ENCODE peak calls at places on chromosomes 5 and 9, in four cellular contexts. One of them, this sample, is unnamed.

GRCh38 chr5:116273458-116274242 is 188.8 kb downstream of the COMMD10 start:
- DNase-seq in activated CD4-positive, CD25-positive, alpha-beta regulatory T cell treated with anti-CD3 and anti-CD28 coated beads, Interleukin-2, amount 50 U/mL, for 72 hours: no peak
- DNase-seq in pancreas: no peak
- DNase-seq in kidney glomerular epithelial cell: peak
- DNase-seq in this sample: no peak

GRCh38 chr5:31768784-31769183 is 129.9 kb downstream of the PDZD2 start:
- DNase-seq in activated CD4-positive, CD25-positive, alpha-beta regulatory T cell treated with anti-CD3 and anti-CD28 coated beads, Interleukin-2, amount 50 U/mL, for 72 hours: no peak
- DNase-seq in pancreas: no peak
- DNase-seq in kidney glomerular epithelial cell: no peak
- DNase-seq in this sample: no peak

GRCh38 chr5:123997354-123998215 is 485.6 kb downstream of the CSNK1G3 start:
- DNase-seq in activated CD4-positive, CD25-positive, alpha-beta regulatory T cell treated with anti-CD3 and anti-CD28 coated beads, Interleukin-2, amount 50 U/mL, for 72 hours: no peak
- DNase-seq in pancreas: no peak
- DNase-seq in kidney glomerular epithelial cell: no peak
- DNase-seq in this sample: no peak

GRCh38 chr5:127950707-127951356 is 132.7 kb upstream of the SLC12A2 start:
- DNase-seq in activated CD4-positive, CD25-positive, alpha-beta regulatory T cell treated with anti-CD3 and anti-CD28 coated beads, Interleukin-2, amount 50 U/mL, for 72 hours: no peak
- DNase-seq in pancreas: no peak
- DNase-seq in kidney glomerular epithelial cell: no peak
- DNase-seq in this sample: no peak

GRCh38 chr5:1800470-1801060 is 642 bp upstream of the NDUFS6 start:
- DNase-seq in activated CD4-positive, CD25-positive, alpha-beta regulatory T cell treated with anti-CD3 and anti-CD28 coated beads, Interleukin-2, amount 50 U/mL, for 72 hours: no peak
- DNase-seq in pancreas: no peak
- DNase-seq in kidney glomerular epithelial cell: no peak
- DNase-seq in this sample: peak

GRCh38 chr9:4746278-4746677 is 5.3 kb upstream of the AK3 start:
- DNase-seq in activated CD4-positive, CD25-positive, alpha-beta regulatory T cell treated with anti-CD3 and anti-CD28 coated beads, Interleukin-2, amount 50 U/mL, for 72 hours: no peak
- DNase-seq in pancreas: no peak
- DNase-seq in kidney glomerular epithelial cell: no peak
- DNase-seq in this sample: no peak

GRCh38 chr9:83623634-83623991 is 670 bp downstream of the IDNK start:
- DNase-seq in activated CD4-positive, CD25-positive, alpha-beta regulatory T cell treated with anti-CD3 and anti-CD28 coated beads, Interleukin-2, amount 50 U/mL, for 72 hours: no peak
- DNase-seq in pancreas: no peak
- DNase-seq in kidney glomerular epithelial cell: peak
- DNase-seq in this sample: no peak

GRCh38 chr9:4883326-4883873 is 90.7 kb downstream of the RCL1 start:
- DNase-seq in activated CD4-positive, CD25-positive, alpha-beta regulatory T cell treated with anti-CD3 and anti-CD28 coated beads, Interleukin-2, amount 50 U/mL, for 72 hours: no peak
- DNase-seq in pancreas: no peak
- DNase-seq in kidney glomerular epithelial cell: no peak
- DNase-seq in this sample: no peak

GRCh38 chr9:77833686-77834429 is 185.7 kb upstream of the GNA14 start:
- DNase-seq in activated CD4-positive, CD25-positive, alpha-beta regulatory T cell treated with anti-CD3 and anti-CD28 coated beads, Interleukin-2, amount 50 U/mL, for 72 hours: no peak
- DNase-seq in pancreas: no peak
- DNase-seq in kidney glomerular epithelial cell: no peak
- DNase-seq in this sample: no peak

GRCh38 chr5:61974680-61975079 is 331.3 kb upstream of the KIF2A start:
- DNase-seq in activated CD4-positive, CD25-positive, alpha-beta regulatory T cell treated with anti-CD3 and anti-CD28 coated beads, Interleukin-2, amount 50 U/mL, for 72 hours: no peak
- DNase-seq in pancreas: no peak
- DNase-seq in kidney glomerular epithelial cell: no peak
- DNase-seq in this sample: no peak

GRCh38 chr9:78607853-78608252 is 310.9 kb downstream of the PSAT1 start:
- DNase-seq in activated CD4-positive, CD25-positive, alpha-beta regulatory T cell treated with anti-CD3 and anti-CD28 coated beads, Interleukin-2, amount 50 U/mL, for 72 hours: no peak
- DNase-seq in pancreas: no peak
- DNase-seq in kidney glomerular epithelial cell: no peak
- DNase-seq in this sample: no peak

GRCh38 chr9:126947529-126947928 is 32.9 kb downstream of the RALGPS1 start:
- DNase-seq in activated CD4-positive, CD25-positive, alpha-beta regulatory T cell treated with anti-CD3 and anti-CD28 coated beads, Interleukin-2, amount 50 U/mL, for 72 hours: no peak
- DNase-seq in pancreas: no peak
- DNase-seq in kidney glomerular epithelial cell: no peak
- DNase-seq in this sample: no peak

GRCh38 chr5:28403846-28404245 is 1365.5 kb upstream of the CDH9 start:
- DNase-seq in activated CD4-positive, CD25-positive, alpha-beta regulatory T cell treated with anti-CD3 and anti-CD28 coated beads, Interleukin-2, amount 50 U/mL, for 72 hours: no peak
- DNase-seq in pancreas: no peak
- DNase-seq in kidney glomerular epithelial cell: peak
- DNase-seq in this sample: no peak

GRCh38 chr9:36136894-36137391 is 410 bp downstream of the GLIPR2 start:
- DNase-seq in activated CD4-positive, CD25-positive, alpha-beta regulatory T cell treated with anti-CD3 and anti-CD28 coated beads, Interleukin-2, amount 50 U/mL, for 72 hours: no peak
- DNase-seq in pancreas: peak
- DNase-seq in kidney glomerular epithelial cell: no peak
- DNase-seq in this sample: no peak

GRCh38 chr9:94805585-94805984 is 79.1 kb downstream of the AOPEP start:
- DNase-seq in activated CD4-positive, CD25-positive, alpha-beta regulatory T cell treated with anti-CD3 and anti-CD28 coated beads, Interleukin-2, amount 50 U/mL, for 72 hours: no peak
- DNase-seq in pancreas: no peak
- DNase-seq in kidney glomerular epithelial cell: peak
- DNase-seq in this sample: no peak

GRCh38 chr5:140109050-140109817 is 4.7 kb upstream of the PURA start:
- DNase-seq in activated CD4-positive, CD25-positive, alpha-beta regulatory T cell treated with anti-CD3 and anti-CD28 coated beads, Interleukin-2, amount 50 U/mL, for 72 hours: no peak
- DNase-seq in pancreas: peak
- DNase-seq in kidney glomerular epithelial cell: no peak
- DNase-seq in this sample: no peak

GRCh38 chr5:760363-761205 is 23.9 kb downstream of the ZDHHC11B start:
- DNase-seq in activated CD4-positive, CD25-positive, alpha-beta regulatory T cell treated with anti-CD3 and anti-CD28 coated beads, Interleukin-2, amount 50 U/mL, for 72 hours: no peak
- DNase-seq in pancreas: no peak
- DNase-seq in kidney glomerular epithelial cell: no peak
- DNase-seq in this sample: no peak

GRCh38 chr5:59799668-59800374 is 93.7 kb downstream of the PDE4D start:
- DNase-seq in activated CD4-positive, CD25-positive, alpha-beta regulatory T cell treated with anti-CD3 and anti-CD28 coated beads, Interleukin-2, amount 50 U/mL, for 72 hours: no peak
- DNase-seq in pancreas: peak
- DNase-seq in kidney glomerular epithelial cell: peak
- DNase-seq in this sample: no peak

GRCh38 chr5:112646139-112646941 is 91.3 kb upstream of the APC start:
- DNase-seq in activated CD4-positive, CD25-positive, alpha-beta regulatory T cell treated with anti-CD3 and anti-CD28 coated beads, Interleukin-2, amount 50 U/mL, for 72 hours: no peak
- DNase-seq in pancreas: no peak
- DNase-seq in kidney glomerular epithelial cell: no peak
- DNase-seq in this sample: no peak

GRCh38 chr9:99169982-99170761 is 51.6 kb downstream of the ALG2 start:
- DNase-seq in activated CD4-positive, CD25-positive, alpha-beta regulatory T cell treated with anti-CD3 and anti-CD28 coated beads, Interleukin-2, amount 50 U/mL, for 72 hours: no peak
- DNase-seq in pancreas: no peak
- DNase-seq in kidney glomerular epithelial cell: no peak
- DNase-seq in this sample: no peak

GRCh38 chr5:79499640-79500273 is 14.2 kb downstream of the HOMER1 start:
- DNase-seq in activated CD4-positive, CD25-positive, alpha-beta regulatory T cell treated with anti-CD3 and anti-CD28 coated beads, Interleukin-2, amount 50 U/mL, for 72 hours: no peak
- DNase-seq in pancreas: no peak
- DNase-seq in kidney glomerular epithelial cell: no peak
- DNase-seq in this sample: no peak

GRCh38 chr5:102796014-102796413 is 40.9 kb downstream of the PAM start:
- DNase-seq in activated CD4-positive, CD25-positive, alpha-beta regulatory T cell treated with anti-CD3 and anti-CD28 coated beads, Interleukin-2, amount 50 U/mL, for 72 hours: no peak
- DNase-seq in pancreas: no peak
- DNase-seq in kidney glomerular epithelial cell: no peak
- DNase-seq in this sample: no peak